ENCODE peak calls at places on chromosome 10, in seven cellular contexts. G, L, H, E, F, U and C are unnamed samples.

GRCh38 chr10:14414901-14415300 is 84.2 kb upstream of the FRMD4A start:
- DNase-seq in G (no peak), L (peak; percentile 43), H (no peak), E (peak; percentile 56), F (no peak), U (peak; percentile 21), C (peak; percentile 81)

GRCh38 chr10:74049995-74050394 is 52.1 kb downstream of the VCL start:
- DNase-seq in G (no peak), L (peak; percentile 25), H (no peak), E (no peak), F (no peak), U (no peak), C (no peak)

GRCh38 chr10:102109166-102110116 is 10.7 kb downstream of the LDB1 start:
- DNase-seq in G (no peak), L (no peak), H (no peak), E (no peak), F (no peak), U (no peak), C (no peak)

GRCh38 chr10:24957624-24958435 is 5.4 kb upstream of the PRTFDC1 start:
- DNase-seq in G (no peak), L (peak; percentile 98), H (no peak), E (peak; percentile 97), F (peak; percentile 72), U (peak; percentile 94), C (peak; percentile 95)

GRCh38 chr10:113665806-113666354 is 2.0 kb upstream of the NRAP start:
- DNase-seq in G (peak; percentile 34), L (peak; percentile 88), H (peak; percentile 33), E (peak; percentile 66), F (peak; percentile 70), U (peak; percentile 79), C (peak; percentile 78)

GRCh38 chr10:10865303-10865702 is 152.4 kb upstream of the CELF2 start:
- DNase-seq in G (no peak), L (peak; percentile 40), H (no peak), E (peak; percentile 18), F (no peak), U (no peak), C (no peak)

GRCh38 chr10:8921583-8921982 is 867.1 kb downstream of the GATA3 start:
- DNase-seq in G (no peak), L (no peak), H (no peak), E (no peak), F (no peak), U (no peak), C (no peak)

GRCh38 chr10:100485841-100486495 is 23.2 kb downstream of the WNT8B start:
- DNase-seq in G (no peak), L (no peak), H (no peak), E (no peak), F (no peak), U (no peak), C (no peak)

GRCh38 chr10:79028056-79028430 is 40.7 kb upstream of the ZMIZ1 start:
- DNase-seq in G (peak; percentile 16), L (no peak), H (no peak), E (no peak), F (no peak), U (no peak), C (no peak)

GRCh38 chr10:67571503-67571902 is 124.5 kb downstream of the CTNNA3 start:
- DNase-seq in G (no peak), L (no peak), H (no peak), E (no peak), F (no peak), U (no peak), C (no peak)

GRCh38 chr10:35573786-35574185 is 31.4 kb upstream of the GJD4 start:
- DNase-seq in G (no peak), L (no peak), H (no peak), E (no peak), F (no peak), U (no peak), C (no peak)

GRCh38 chr10:48444266-48444665 is 137.8 kb downstream of the MAPK8 start:
- DNase-seq in G (no peak), L (peak; percentile 35), H (peak; percentile 25), E (peak; percentile 49), F (no peak), U (peak; percentile 57), C (peak; percentile 56)

GRCh38 chr10:29794776-29795635 is 160.2 kb upstream of the SVIL start:
- DNase-seq in G (no peak), L (peak; percentile 77), H (no peak), E (no peak), F (no peak), U (peak; percentile 53), C (peak; percentile 54)

GRCh38 chr10:76983624-76984023 is 654.0 kb downstream of the KCNMA1 start:
- DNase-seq in G (no peak), L (no peak), H (no peak), E (peak; percentile 12), F (no peak), U (no peak), C (no peak)

GRCh38 chr10:35191523-35191922 is 64.9 kb downstream of the CREM start:
- DNase-seq in G (peak; percentile 48), L (no peak), H (no peak), E (no peak), F (no peak), U (peak; percentile 51), C (no peak)

GRCh38 chr10:126097558-126098215 is 201.3 kb downstream of the FANK1 start:
- DNase-seq in G (no peak), L (no peak), H (no peak), E (no peak), F (no peak), U (no peak), C (no peak)

GRCh38 chr10:13593560-13593959 is 6.8 kb downstream of the PRPF18 start:
- DNase-seq in G (no peak), L (peak; percentile 48), H (no peak), E (no peak), F (peak; percentile 34), U (peak; percentile 18), C (no peak)

GRCh38 chr10:43994539-43994938 is 345.9 kb upstream of the ZNF32 start:
- DNase-seq in G (no peak), L (no peak), H (no peak), E (no peak), F (no peak), U (no peak), C (no peak)

GRCh38 chr10:81872206-81872605 is 2.8 kb upstream of the NRG3 start:
- DNase-seq in G (no peak), L (no peak), H (no peak), E (no peak), F (no peak), U (no peak), C (no peak)

GRCh38 chr10:34768261-34768971 is 46.7 kb downstream of the PARD3 start:
- DNase-seq in G (peak; percentile 55), L (peak; percentile 89), H (peak; percentile 89), E (peak; percentile 80), F (no peak), U (peak; percentile 82), C (peak; percentile 56)

DNA sequence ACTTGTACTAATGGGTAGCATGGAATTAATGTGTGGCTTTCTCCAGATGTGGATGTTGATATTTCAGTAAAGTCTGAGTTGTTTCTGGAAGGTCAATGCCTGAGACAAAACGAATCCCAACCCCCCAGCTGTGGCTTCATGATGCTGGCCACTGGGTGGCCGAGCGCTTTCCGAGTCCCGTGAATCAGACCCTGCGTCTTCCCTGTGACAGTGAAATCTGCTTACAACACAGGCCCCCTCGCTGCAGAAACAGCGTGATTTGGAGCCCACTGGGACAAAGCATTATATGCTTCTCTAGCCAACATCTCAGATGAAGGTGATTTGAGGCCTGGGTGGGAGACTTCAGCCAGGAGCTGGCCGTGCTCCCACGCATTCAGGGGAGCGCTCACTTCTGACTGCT is 124.7 kb downstream of the WDR37 start:
- DNase-seq in G (no peak), L (no peak), H (no peak), E (no peak), F (no peak), U (no peak), C (no peak)
- TF ChIP-seq CTCF in G (no peak), L (no peak), H (no peak), E (no peak), F (no peak), U (no peak), C (no peak)

DNA sequence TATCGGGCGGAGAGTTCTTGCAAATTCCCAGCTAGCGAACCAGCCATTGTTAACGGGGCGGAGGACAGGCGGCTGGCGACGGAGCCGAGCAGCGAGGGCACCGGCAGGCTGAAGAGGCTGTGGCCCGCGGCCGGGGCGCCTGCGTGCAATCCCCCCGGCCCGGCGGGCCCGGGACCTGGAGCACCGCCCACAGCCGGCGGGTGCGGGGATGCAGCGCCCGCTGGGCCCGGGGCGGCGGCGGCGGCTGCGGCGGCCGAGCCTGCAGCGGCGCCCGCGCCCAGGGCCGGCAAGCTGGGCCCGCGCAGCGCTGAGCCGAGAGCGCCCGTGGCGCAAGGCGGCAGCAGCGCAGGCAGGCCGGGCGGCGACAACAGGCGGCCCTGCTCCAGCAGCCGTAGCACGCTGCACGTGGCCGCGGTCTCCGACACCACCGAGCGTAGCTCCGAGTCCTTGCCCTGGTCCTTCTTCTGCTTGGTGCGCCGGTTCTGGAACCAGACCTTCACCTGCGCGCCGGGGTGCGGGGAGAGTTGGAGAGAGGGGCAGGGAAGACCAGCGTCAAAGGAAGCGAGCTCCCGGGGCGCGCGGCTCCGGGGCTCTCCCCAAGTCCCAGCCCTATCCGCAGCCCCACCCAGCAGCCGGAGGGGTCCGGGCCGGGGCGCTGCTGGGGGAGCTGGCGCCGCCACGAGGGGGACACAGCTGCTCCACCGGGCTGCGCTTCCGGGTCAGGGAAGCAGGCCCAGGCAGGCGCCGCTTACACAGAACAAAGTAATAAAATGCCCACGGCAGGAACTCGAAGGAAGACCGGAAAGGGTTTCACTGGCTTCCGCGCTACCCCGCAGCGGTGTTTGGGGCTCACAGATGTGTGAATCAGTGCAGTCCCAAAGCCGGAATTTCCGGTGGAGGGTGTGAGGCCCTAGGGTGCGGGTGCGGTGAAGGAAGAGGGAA is 3.7 kb downstream of the VAX1 start:
- DNase-seq in G (no peak), L (no peak), H (no peak), E (no peak), F (no peak), U (no peak), C (no peak)
- H3K4me3 ChIP-seq in G (peak overlapping the region; percentile 2), L (no peak overlapping the region), H (peak overlapping the region; percentile 4), E (no peak overlapping the region), F (no peak overlapping the region), U (no peak overlapping the region), C (no peak overlapping the region)

DNA sequence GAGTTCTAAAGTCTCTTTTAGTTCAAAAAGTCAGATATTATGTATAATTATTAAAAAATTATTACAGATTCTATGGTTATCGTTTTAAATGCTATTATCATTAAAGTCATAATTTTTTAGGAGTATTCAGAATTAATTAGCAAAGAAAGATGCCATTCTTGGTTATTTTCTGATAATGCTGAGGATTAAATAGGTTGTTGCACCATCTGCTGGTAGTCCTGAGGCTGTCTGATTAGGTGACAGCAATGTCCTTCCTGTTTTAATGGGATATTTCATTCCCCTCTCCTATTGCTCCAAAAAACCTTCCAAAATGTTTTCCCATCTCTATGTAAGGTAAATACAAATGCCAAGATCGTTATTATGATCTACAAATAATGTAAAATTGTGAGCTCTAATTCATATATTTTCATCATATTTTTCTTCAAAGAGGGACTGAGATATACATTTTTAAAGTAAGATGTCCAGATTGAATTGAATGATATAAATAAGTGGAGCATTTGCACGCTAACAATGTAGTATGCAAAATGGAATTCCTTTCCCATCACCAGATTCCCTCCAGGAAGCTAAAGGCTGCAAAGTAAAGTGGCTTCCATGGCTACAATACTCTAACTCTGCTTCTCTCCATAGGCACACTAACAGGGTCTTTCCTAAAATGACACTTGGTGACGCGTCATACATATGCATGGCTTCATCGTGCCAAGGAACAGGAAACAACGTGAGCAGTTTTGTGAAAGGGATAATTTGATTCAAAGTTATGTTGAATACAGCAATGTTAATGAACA is 58.8 kb upstream of the AKR1E2 start:
- DNase-seq in G (peak; percentile 28), L (peak; percentile 75), H (no peak), E (peak; percentile 82), F (no peak), U (peak; percentile 75), C (peak; percentile 84)
- TF ChIP-seq CTCF in G (peak; percentile 77), L (peak; percentile 69), H (peak; percentile 57), E (peak; percentile 76), F (peak; percentile 55), U (peak; percentile 64), C (peak; percentile 72)

GRCh38 chr10:92848441-92849233 is at the start of gene EXOC6:
- DNase-seq in G (peak; percentile 66), L (peak; percentile 66), H (peak; percentile 85), E (peak; percentile 72), F (no peak), U (peak; percentile 79), C (peak; percentile 78)
- H3K4me3 ChIP-seq in G (peak within 1 kb of the TSS; percentile 97), L (peak within 1 kb of the TSS; percentile 83), H (peak within 1 kb of the TSS; percentile 95), E (peak within 1 kb of the TSS; percentile 60), F (peak within 1 kb of the TSS; percentile 70), U (peak within 1 kb of the TSS; percentile 82), C (peak within 1 kb of the TSS; percentile 65)